ENCODE peak calls at places on chromosome 13, in eight cellular contexts. R is CD4-positive, CD25-positive, alpha-beta regulatory T cell; M is A549; B is coronary artery; A is fibroblast of the aortic adventitia; F is CD8-positive, alpha-beta T cell; T is choroid plexus epithelial cell; W is body of pancreas. O is an unnamed sample.

GRCh38 chr13:77353980-77354379 is 27.1 kb upstream of the MYCBP2 start:
- DNase-seq in R (no peak), M (no peak), B (no peak), A (no peak), F (no peak), T (no peak), W (no peak), O (no peak)

GRCh38 chr13:74575729-74576125 is 441.5 kb upstream of the KLF12 start:
- DNase-seq in R (no peak), M (peak), B (peak), A (peak), F (peak), T (peak), W (peak), O (peak)

GRCh38 chr13:77084755-77085154 is 57.8 kb upstream of the FBXL3 start:
- DNase-seq in R (no peak), M (no peak), B (no peak), A (no peak), F (no peak), T (no peak), W (no peak), O (peak)

GRCh38 chr13:90493667-90494066 is 853.8 kb upstream of the MIR17HG start:
- DNase-seq in R (no peak), M (no peak), B (no peak), A (no peak), F (no peak), T (no peak), W (no peak), O (no peak)

GRCh38 chr13:99686944-99687382 is 185.7 kb downstream of the TM9SF2 start:
- DNase-seq in R (no peak), M (no peak), B (no peak), A (no peak), F (no peak), T (no peak), W (no peak), O (no peak)

GRCh38 chr13:25648996-25649633 is 277.3 kb downstream of the ATP8A2 start:
- DNase-seq in R (no peak), M (no peak), B (no peak), A (no peak), F (no peak), T (no peak), W (no peak), O (no peak)

GRCh38 chr13:24693862-24694471 is 13.8 kb downstream of the ATP12A start:
- DNase-seq in R (peak), M (peak), B (no peak), A (peak), F (no peak), T (peak), W (peak), O (peak)

GRCh38 chr13:113350065-113350937 is 13.6 kb downstream of the GRTP1 start:
- DNase-seq in R (no peak), M (no peak), B (no peak), A (no peak), F (no peak), T (no peak), W (no peak), O (no peak)

GRCh38 chr13:110521296-110521680 is 40.2 kb downstream of the RAB20 start:
- DNase-seq in R (no peak), M (no peak), B (no peak), A (peak), F (no peak), T (no peak), W (no peak), O (no peak)

GRCh38 chr13:114072421-114072820 is 60.0 kb downstream of the RASA3 start:
- DNase-seq in R (no peak), M (no peak), B (no peak), A (no peak), F (no peak), T (no peak), W (no peak), O (no peak)

GRCh38 chr13:106349080-106349841 is 186.2 kb downstream of the EFNB2 start:
- DNase-seq in R (no peak), M (no peak), B (no peak), A (no peak), F (no peak), T (peak), W (peak), O (peak)
- H3K4me3 ChIP-seq in R (no peak), M (peak), B (peak), A (no peak), F (no peak), T (peak), W (no peak), O (peak)

DNA sequence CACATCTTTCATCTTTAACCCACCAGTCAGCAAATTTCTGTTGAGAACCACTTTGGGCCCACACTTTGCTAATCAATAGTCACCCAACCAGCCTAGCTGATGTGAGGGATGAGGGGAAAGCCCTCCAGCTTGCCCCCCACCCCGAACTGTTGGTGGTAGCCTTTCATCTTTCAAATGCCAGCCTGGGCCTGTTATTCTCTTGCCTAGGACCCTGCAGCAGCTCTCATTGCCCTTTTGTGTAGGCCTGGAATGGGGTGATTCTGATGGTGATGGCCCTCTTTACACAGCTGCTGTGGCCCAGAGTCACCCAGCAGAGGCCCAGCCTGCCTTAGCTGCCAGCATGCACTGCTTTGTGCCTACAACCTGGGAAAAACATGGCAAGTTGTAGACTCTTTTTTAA is 294.5 kb downstream of the SLC7A1 start:
- DNase-seq in R (no peak), M (no peak), B (no peak), A (no peak), F (no peak), T (no peak), W (no peak), O (no peak)
- H3K4me3 ChIP-seq in R (no peak), M (no peak), B (no peak), A (no peak), F (no peak), T (no peak), W (no peak), O (no peak)

DNA sequence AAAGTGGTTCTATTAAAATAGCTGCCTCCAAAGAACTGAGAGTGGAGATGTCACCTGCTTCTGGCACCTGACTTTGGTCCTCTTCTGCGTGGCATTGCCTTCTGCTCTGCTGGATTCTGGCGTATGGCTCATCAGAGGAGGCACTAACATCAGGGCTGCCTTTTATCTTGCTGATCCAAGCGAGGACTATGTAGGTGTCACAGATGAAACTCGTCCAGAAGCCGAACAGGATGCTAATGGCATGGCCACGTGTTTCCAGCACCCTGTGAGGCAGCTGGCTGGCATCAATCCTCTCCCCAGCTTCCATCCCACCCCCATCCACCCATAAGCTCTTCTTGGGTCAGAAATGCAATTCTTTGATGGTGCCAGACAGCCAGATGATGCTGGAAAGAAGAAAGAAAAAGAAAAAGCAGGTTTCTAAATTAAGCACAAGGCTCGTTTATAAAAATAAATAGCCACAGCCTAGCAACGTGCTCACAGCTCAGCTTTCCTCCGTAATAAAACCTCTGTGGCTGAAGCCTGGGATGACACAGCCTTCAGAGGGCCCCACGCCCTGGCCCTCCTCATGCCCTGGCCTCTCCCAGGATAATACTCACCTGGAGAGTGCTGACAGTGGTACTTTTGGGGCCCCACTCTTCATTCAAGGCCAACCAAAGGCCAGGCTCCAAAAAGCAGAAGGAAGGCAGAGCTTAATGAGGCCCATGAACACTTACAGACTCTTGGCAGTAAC is 212.9 kb upstream of the SERP2 start:
- DNase-seq in R (no peak), M (no peak), B (no peak), A (peak), F (no peak), T (no peak), W (no peak), O (no peak)
- H3K4me3 ChIP-seq in R (no peak), M (no peak), B (no peak), A (no peak), F (no peak), T (no peak), W (no peak), O (no peak)

GRCh38 chr13:29923554-29924481 is 73.4 kb upstream of the UBL3 start:
- DNase-seq in R (peak), M (peak), B (peak), A (peak), F (peak), T (peak), W (peak), O (peak)
- H3K4me3 ChIP-seq in R (no peak), M (peak), B (peak), A (peak), F (no peak), T (peak), W (no peak), O (no peak)

DNA sequence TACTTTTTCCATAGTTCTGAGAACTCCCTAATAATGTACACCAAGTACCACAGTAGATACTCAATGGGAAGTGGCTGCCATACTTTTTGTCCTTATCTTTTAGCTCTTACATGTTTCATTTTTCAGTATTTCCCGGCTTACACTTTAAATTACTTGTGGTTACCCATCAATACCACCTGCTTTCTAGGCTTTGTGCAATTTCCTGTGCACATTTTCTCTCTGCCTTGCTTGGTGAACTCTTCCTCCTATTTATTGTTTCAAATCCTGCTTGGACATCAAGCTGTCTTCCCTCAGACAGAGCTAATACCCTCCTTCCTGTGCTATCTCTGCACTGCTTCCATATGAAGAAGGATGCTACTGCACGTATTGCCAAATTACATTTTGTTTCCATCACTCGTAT is 5.9 kb downstream of the ZAR1L start:
- DNase-seq in R (no peak), M (no peak), B (no peak), A (no peak), F (no peak), T (peak), W (no peak), O (no peak)
- H3K4me3 ChIP-seq in R (no peak), M (no peak), B (no peak), A (no peak), F (no peak), T (no peak), W (no peak), O (no peak)

O was measured in testis.